ENCODE peak calls at places on chromosomes 12 and 14, in seven cellular contexts. E, A, U, Q, Y, K and C are unnamed samples.

GRCh38 chr12:53044052-53044581 is 5.7 kb upstream of the TNS2 start:
- DNase-seq in E (peak), A (peak), U (no peak), Q (peak), Y (no peak), K (no peak), C (no peak)

GRCh38 chr12:66066071-66066928 is 64.2 kb downstream of the LLPH start:
- DNase-seq in E (no peak), A (no peak), U (peak), Q (no peak), Y (peak), K (no peak), C (no peak)

GRCh38 chr12:15199886-15200285 is 21.3 kb downstream of the RERG start:
- DNase-seq in E (no peak), A (no peak), U (no peak), Q (no peak), Y (no peak), K (no peak), C (no peak)

GRCh38 chr14:89617471-89618291 is 200.6 kb upstream of the FOXN3 start:
- DNase-seq in E (peak), A (peak), U (peak), Q (peak), Y (no peak), K (no peak), C (peak)

GRCh38 chr12:132459270-132459669 is 30.7 kb upstream of the FBRSL1 start:
- DNase-seq in E (no peak), A (no peak), U (no peak), Q (no peak), Y (no peak), K (no peak), C (no peak)

GRCh38 chr12:47941475-47942326 is 21.7 kb upstream of the TMEM106C start:
- DNase-seq in E (no peak), A (no peak), U (no peak), Q (no peak), Y (peak), K (no peak), C (no peak)

GRCh38 chr12:27332407-27333310 is at the start of gene BMAL2:
- DNase-seq in E (peak), A (no peak), U (peak), Q (peak), Y (peak), K (peak), C (peak)

GRCh38 chr12:116370004-116370404 is 92.5 kb upstream of the MED13L start:
- DNase-seq in E (no peak), A (no peak), U (no peak), Q (peak), Y (no peak), K (no peak), C (no peak)

GRCh38 chr12:39905152-39905551 is 200.7 kb downstream of the SLC2A13 start:
- DNase-seq in E (no peak), A (peak), U (no peak), Q (peak), Y (no peak), K (no peak), C (no peak)

GRCh38 chr12:4272014-4272975 is 1.3 kb upstream of the CCND2 start:
- DNase-seq in E (peak), A (peak), U (peak), Q (peak), Y (peak), K (peak), C (peak)

GRCh38 chr14:75258079-75258802 is 20.4 kb upstream of the FOS start:
- DNase-seq in E (no peak), A (no peak), U (no peak), Q (peak), Y (no peak), K (no peak), C (no peak)

GRCh38 chr12:104957388-104958008 is 592 bp downstream of the SLC41A2 start:
- DNase-seq in E (no peak), A (no peak), U (no peak), Q (peak), Y (peak), K (peak), C (no peak)

GRCh38 chr14:51783765-51784164 is 76.6 kb upstream of the GNG2 start:
- DNase-seq in E (no peak), A (no peak), U (no peak), Q (peak), Y (no peak), K (no peak), C (no peak)

GRCh38 chr14:34479694-34480093 is 17.7 kb upstream of the SPTSSA start:
- DNase-seq in E (no peak), A (no peak), U (no peak), Q (no peak), Y (no peak), K (no peak), C (no peak)

GRCh38 chr14:51139221-51139681 is 44.3 kb upstream of the TRIM9 start:
- DNase-seq in E (no peak), A (peak), U (no peak), Q (no peak), Y (no peak), K (no peak), C (no peak)

GRCh38 chr12:93802293-93802692 is 125.1 kb downstream of the CRADD start:
- DNase-seq in E (no peak), A (no peak), U (no peak), Q (no peak), Y (no peak), K (no peak), C (no peak)

GRCh38 chr12:49865109-49865781 is 22.3 kb upstream of the BCDIN3D start:
- DNase-seq in E (no peak), A (no peak), U (no peak), Q (no peak), Y (no peak), K (no peak), C (no peak)

GRCh38 chr12:65695077-65695865 is 129.0 kb upstream of the HMGA2 start:
- DNase-seq in E (no peak), A (no peak), U (no peak), Q (peak), Y (peak), K (no peak), C (no peak)